ENCODE peak calls at places on chromosome 17, in seven cellular contexts. One of them, this sample, is unnamed.

GRCh38 chr17:8151641-8152111 is 528 bp downstream of the PER1 start:
- DNase-seq in HT1080: no peak
- DNase-seq in anterior cingulate cortex: peak
- DNase-seq in foreskin keratinocyte: peak
- DNase-seq in neural progenitor cell: peak
- DNase-seq in effector memory CD4-positive, alpha-beta T cell: no peak
- DNase-seq in activated T-helper 1 cell treated with Interleukin-2 at 50 U/mL for 16 hours: no peak
- DNase-seq in this sample: no peak

GRCh38 chr17:47275245-47275984 is 21.8 kb downstream of the ITGB3 start:
- DNase-seq in neural progenitor cell: peak
- DNase-seq in HT1080: no peak
- DNase-seq in effector memory CD4-positive, alpha-beta T cell: no peak
- DNase-seq in activated T-helper 1 cell treated with Interleukin-2 at 50 U/mL for 16 hours: no peak
- DNase-seq in anterior cingulate cortex: no peak
- DNase-seq in foreskin keratinocyte: peak
- DNase-seq in this sample: no peak

GRCh38 chr17:76924345-76925332 is 56.4 kb downstream of the MGAT5B start:
- DNase-seq in foreskin keratinocyte: no peak
- DNase-seq in activated T-helper 1 cell treated with Interleukin-2 at 50 U/mL for 16 hours: no peak
- DNase-seq in neural progenitor cell: no peak
- DNase-seq in effector memory CD4-positive, alpha-beta T cell: no peak
- DNase-seq in HT1080: no peak
- DNase-seq in anterior cingulate cortex: no peak
- DNase-seq in this sample: no peak

GRCh38 chr17:75649687-75650086 is 16.5 kb downstream of the SMIM5 start:
- DNase-seq in foreskin keratinocyte: no peak
- DNase-seq in effector memory CD4-positive, alpha-beta T cell: no peak
- DNase-seq in neural progenitor cell: no peak
- DNase-seq in HT1080: no peak
- DNase-seq in anterior cingulate cortex: no peak
- DNase-seq in activated T-helper 1 cell treated with Interleukin-2 at 50 U/mL for 16 hours: no peak
- DNase-seq in this sample: no peak

GRCh38 chr17:33390479-33391027 is 97.5 kb upstream of the ASIC2 start:
- DNase-seq in foreskin keratinocyte: no peak
- DNase-seq in anterior cingulate cortex: no peak
- DNase-seq in activated T-helper 1 cell treated with Interleukin-2 at 50 U/mL for 16 hours: no peak
- DNase-seq in HT1080: peak
- DNase-seq in effector memory CD4-positive, alpha-beta T cell: no peak
- DNase-seq in neural progenitor cell: no peak
- DNase-seq in this sample: no peak

GRCh38 chr17:31587462-31587861 is 196.0 kb downstream of the RAB11FIP4 start:
- DNase-seq in activated T-helper 1 cell treated with Interleukin-2 at 50 U/mL for 16 hours: no peak
- DNase-seq in foreskin keratinocyte: no peak
- DNase-seq in neural progenitor cell: no peak
- DNase-seq in HT1080: no peak
- DNase-seq in anterior cingulate cortex: no peak
- DNase-seq in effector memory CD4-positive, alpha-beta T cell: no peak
- DNase-seq in this sample: no peak

GRCh38 chr17:38510424-38511125 is 82.3 kb downstream of the ARHGAP23 start:
- DNase-seq in HT1080: no peak
- DNase-seq in activated T-helper 1 cell treated with Interleukin-2 at 50 U/mL for 16 hours: no peak
- DNase-seq in anterior cingulate cortex: no peak
- DNase-seq in foreskin keratinocyte: peak
- DNase-seq in neural progenitor cell: peak
- DNase-seq in effector memory CD4-positive, alpha-beta T cell: no peak
- DNase-seq in this sample: no peak

GRCh38 chr17:72267601-72268000 is 146.8 kb downstream of the SOX9 start:
- DNase-seq in HT1080: no peak
- DNase-seq in effector memory CD4-positive, alpha-beta T cell: no peak
- DNase-seq in anterior cingulate cortex: no peak
- DNase-seq in foreskin keratinocyte: no peak
- DNase-seq in activated T-helper 1 cell treated with Interleukin-2 at 50 U/mL for 16 hours: no peak
- DNase-seq in neural progenitor cell: no peak
- DNase-seq in this sample: no peak

GRCh38 chr17:72737291-72737690 is 355.2 kb downstream of the SLC39A11 start:
- DNase-seq in activated T-helper 1 cell treated with Interleukin-2 at 50 U/mL for 16 hours: no peak
- DNase-seq in neural progenitor cell: no peak
- DNase-seq in anterior cingulate cortex: no peak
- DNase-seq in foreskin keratinocyte: no peak
- DNase-seq in effector memory CD4-positive, alpha-beta T cell: no peak
- DNase-seq in HT1080: no peak
- DNase-seq in this sample: no peak

GRCh38 chr17:43367588-43368242 is 31.1 kb upstream of the ARL4D start:
- DNase-seq in effector memory CD4-positive, alpha-beta T cell: no peak
- DNase-seq in anterior cingulate cortex: no peak
- DNase-seq in foreskin keratinocyte: peak
- DNase-seq in activated T-helper 1 cell treated with Interleukin-2 at 50 U/mL for 16 hours: no peak
- DNase-seq in HT1080: peak
- DNase-seq in neural progenitor cell: peak
- DNase-seq in this sample: no peak

GRCh38 chr17:35167666-35168065 is 20.0 kb downstream of the UNC45B start:
- DNase-seq in neural progenitor cell: no peak
- DNase-seq in activated T-helper 1 cell treated with Interleukin-2 at 50 U/mL for 16 hours: no peak
- DNase-seq in anterior cingulate cortex: no peak
- DNase-seq in foreskin keratinocyte: peak
- DNase-seq in HT1080: peak
- DNase-seq in effector memory CD4-positive, alpha-beta T cell: no peak
- DNase-seq in this sample: no peak

This sample was measured in T follicular helper cell.